ENCODE peak calls at places on chromosomes 5 and 9, in ten cellular contexts. One of them, this sample, is unnamed.

GRCh38 chr9:92962303-92962649 is 15.0 kb downstream of the FGD3 start:
- DNase-seq in GM12891: no peak
- DNase-seq in iris pigment epithelial cell: no peak
- DNase-seq in foreskin melanocyte: no peak
- DNase-seq in stimulated activated CD4-positive, alpha-beta T cell treated with anti-CD3 and anti-CD28 coated beads, Interleukin-1b, Interleukin-23, amount 100 ng/mL, for 24 hours: no peak
- DNase-seq in naive thymus-derived CD8-positive, alpha-beta T cell: no peak
- DNase-seq in HTR-8/SVneo: no peak
- DNase-seq in glutamatergic neuron: no peak
- DNase-seq in GM04504: no peak
- DNase-seq in astrocyte of the hippocampus: no peak
- DNase-seq in this sample: no peak

GRCh38 chr9:116635908-116636307 is 51.2 kb upstream of the TRIM32 start:
- DNase-seq in GM12891: no peak
- DNase-seq in iris pigment epithelial cell: no peak
- DNase-seq in foreskin melanocyte: peak
- DNase-seq in stimulated activated CD4-positive, alpha-beta T cell treated with anti-CD3 and anti-CD28 coated beads, Interleukin-1b, Interleukin-23, amount 100 ng/mL, for 24 hours: no peak
- DNase-seq in naive thymus-derived CD8-positive, alpha-beta T cell: no peak
- DNase-seq in HTR-8/SVneo: no peak
- DNase-seq in glutamatergic neuron: no peak
- DNase-seq in GM04504: no peak
- DNase-seq in astrocyte of the hippocampus: no peak
- DNase-seq in this sample: no peak

GRCh38 chr5:81754621-81755020 is 3.7 kb upstream of the SSBP2 start:
- DNase-seq in GM12891: no peak
- DNase-seq in iris pigment epithelial cell: no peak
- DNase-seq in foreskin melanocyte: no peak
- DNase-seq in stimulated activated CD4-positive, alpha-beta T cell treated with anti-CD3 and anti-CD28 coated beads, Interleukin-1b, Interleukin-23, amount 100 ng/mL, for 24 hours: no peak
- DNase-seq in naive thymus-derived CD8-positive, alpha-beta T cell: no peak
- DNase-seq in HTR-8/SVneo: no peak
- DNase-seq in glutamatergic neuron: no peak
- DNase-seq in GM04504: no peak
- DNase-seq in astrocyte of the hippocampus: no peak
- DNase-seq in this sample: no peak

GRCh38 chr5:147560982-147561381 is 51.1 kb upstream of the DPYSL3 start:
- DNase-seq in GM12891: no peak
- DNase-seq in iris pigment epithelial cell: no peak
- DNase-seq in foreskin melanocyte: no peak
- DNase-seq in stimulated activated CD4-positive, alpha-beta T cell treated with anti-CD3 and anti-CD28 coated beads, Interleukin-1b, Interleukin-23, amount 100 ng/mL, for 24 hours: no peak
- DNase-seq in naive thymus-derived CD8-positive, alpha-beta T cell: no peak
- DNase-seq in HTR-8/SVneo: no peak
- DNase-seq in glutamatergic neuron: no peak
- DNase-seq in GM04504: no peak
- DNase-seq in astrocyte of the hippocampus: peak
- DNase-seq in this sample: no peak

GRCh38 chr5:34563951-34564705 is 92.0 kb upstream of the RAI14 start:
- DNase-seq in GM12891: no peak
- DNase-seq in iris pigment epithelial cell: peak
- DNase-seq in foreskin melanocyte: no peak
- DNase-seq in stimulated activated CD4-positive, alpha-beta T cell treated with anti-CD3 and anti-CD28 coated beads, Interleukin-1b, Interleukin-23, amount 100 ng/mL, for 24 hours: no peak
- DNase-seq in naive thymus-derived CD8-positive, alpha-beta T cell: no peak
- DNase-seq in HTR-8/SVneo: no peak
- DNase-seq in glutamatergic neuron: no peak
- DNase-seq in GM04504: no peak
- DNase-seq in astrocyte of the hippocampus: peak
- DNase-seq in this sample: peak

GRCh38 chr5:132250547-132250946 is 6.9 kb upstream of the PDLIM4 start:
- DNase-seq in GM12891: no peak
- DNase-seq in iris pigment epithelial cell: no peak
- DNase-seq in foreskin melanocyte: no peak
- DNase-seq in stimulated activated CD4-positive, alpha-beta T cell treated with anti-CD3 and anti-CD28 coated beads, Interleukin-1b, Interleukin-23, amount 100 ng/mL, for 24 hours: no peak
- DNase-seq in naive thymus-derived CD8-positive, alpha-beta T cell: no peak
- DNase-seq in HTR-8/SVneo: no peak
- DNase-seq in glutamatergic neuron: no peak
- DNase-seq in GM04504: no peak
- DNase-seq in astrocyte of the hippocampus: no peak
- DNase-seq in this sample: no peak

GRCh38 chr9:25048098-25048497 is 502.4 kb upstream of the IZUMO3 start:
- DNase-seq in GM12891: no peak
- DNase-seq in iris pigment epithelial cell: no peak
- DNase-seq in foreskin melanocyte: no peak
- DNase-seq in stimulated activated CD4-positive, alpha-beta T cell treated with anti-CD3 and anti-CD28 coated beads, Interleukin-1b, Interleukin-23, amount 100 ng/mL, for 24 hours: no peak
- DNase-seq in naive thymus-derived CD8-positive, alpha-beta T cell: no peak
- DNase-seq in HTR-8/SVneo: no peak
- DNase-seq in glutamatergic neuron: no peak
- DNase-seq in GM04504: no peak
- DNase-seq in astrocyte of the hippocampus: no peak
- DNase-seq in this sample: no peak

GRCh38 chr5:172683696-172684464 is 42.8 kb downstream of the NEURL1B start:
- DNase-seq in GM12891: no peak
- DNase-seq in iris pigment epithelial cell: peak
- DNase-seq in foreskin melanocyte: no peak
- DNase-seq in stimulated activated CD4-positive, alpha-beta T cell treated with anti-CD3 and anti-CD28 coated beads, Interleukin-1b, Interleukin-23, amount 100 ng/mL, for 24 hours: no peak
- DNase-seq in naive thymus-derived CD8-positive, alpha-beta T cell: peak
- DNase-seq in HTR-8/SVneo: no peak
- DNase-seq in glutamatergic neuron: no peak
- DNase-seq in GM04504: no peak
- DNase-seq in astrocyte of the hippocampus: peak
- DNase-seq in this sample: no peak

GRCh38 chr5:77308154-77308960 is 97.9 kb downstream of the PDE8B start:
- DNase-seq in GM12891: no peak
- DNase-seq in iris pigment epithelial cell: no peak
- DNase-seq in foreskin melanocyte: no peak
- DNase-seq in stimulated activated CD4-positive, alpha-beta T cell treated with anti-CD3 and anti-CD28 coated beads, Interleukin-1b, Interleukin-23, amount 100 ng/mL, for 24 hours: no peak
- DNase-seq in naive thymus-derived CD8-positive, alpha-beta T cell: no peak
- DNase-seq in HTR-8/SVneo: no peak
- DNase-seq in glutamatergic neuron: no peak
- DNase-seq in GM04504: no peak
- DNase-seq in astrocyte of the hippocampus: no peak
- DNase-seq in this sample: no peak

GRCh38 chr5:50623666-50624065 is 42.8 kb upstream of the PARP8 start:
- DNase-seq in GM12891: no peak
- DNase-seq in iris pigment epithelial cell: no peak
- DNase-seq in foreskin melanocyte: no peak
- DNase-seq in stimulated activated CD4-positive, alpha-beta T cell treated with anti-CD3 and anti-CD28 coated beads, Interleukin-1b, Interleukin-23, amount 100 ng/mL, for 24 hours: no peak
- DNase-seq in naive thymus-derived CD8-positive, alpha-beta T cell: no peak
- DNase-seq in HTR-8/SVneo: no peak
- DNase-seq in glutamatergic neuron: no peak
- DNase-seq in GM04504: no peak
- DNase-seq in astrocyte of the hippocampus: no peak
- DNase-seq in this sample: no peak

GRCh38 chr5:140594169-140594568 is 29.5 kb downstream of the SLC35A4 start:
- DNase-seq in GM12891: no peak
- DNase-seq in iris pigment epithelial cell: no peak
- DNase-seq in foreskin melanocyte: no peak
- DNase-seq in stimulated activated CD4-positive, alpha-beta T cell treated with anti-CD3 and anti-CD28 coated beads, Interleukin-1b, Interleukin-23, amount 100 ng/mL, for 24 hours: no peak
- DNase-seq in naive thymus-derived CD8-positive, alpha-beta T cell: no peak
- DNase-seq in HTR-8/SVneo: no peak
- DNase-seq in glutamatergic neuron: no peak
- DNase-seq in GM04504: no peak
- DNase-seq in astrocyte of the hippocampus: no peak
- DNase-seq in this sample: no peak

GRCh38 chr9:35996358-35996970 is 38.5 kb upstream of the OR2S2 start:
- DNase-seq in GM12891: no peak
- DNase-seq in iris pigment epithelial cell: peak
- DNase-seq in foreskin melanocyte: no peak
- DNase-seq in stimulated activated CD4-positive, alpha-beta T cell treated with anti-CD3 and anti-CD28 coated beads, Interleukin-1b, Interleukin-23, amount 100 ng/mL, for 24 hours: no peak
- DNase-seq in naive thymus-derived CD8-positive, alpha-beta T cell: no peak
- DNase-seq in HTR-8/SVneo: no peak
- DNase-seq in glutamatergic neuron: no peak
- DNase-seq in GM04504: peak
- DNase-seq in astrocyte of the hippocampus: peak
- DNase-seq in this sample: no peak

GRCh38 chr5:158124606-158125316 is 265.8 kb upstream of the CLINT1 start:
- DNase-seq in GM12891: no peak
- DNase-seq in iris pigment epithelial cell: no peak
- DNase-seq in foreskin melanocyte: no peak
- DNase-seq in stimulated activated CD4-positive, alpha-beta T cell treated with anti-CD3 and anti-CD28 coated beads, Interleukin-1b, Interleukin-23, amount 100 ng/mL, for 24 hours: no peak
- DNase-seq in naive thymus-derived CD8-positive, alpha-beta T cell: no peak
- DNase-seq in HTR-8/SVneo: no peak
- DNase-seq in glutamatergic neuron: no peak
- DNase-seq in GM04504: no peak
- DNase-seq in astrocyte of the hippocampus: no peak
- DNase-seq in this sample: no peak

GRCh38 chr9:69412741-69413150 is 87.7 kb downstream of the ENTREP1 start:
- DNase-seq in GM12891: no peak
- DNase-seq in iris pigment epithelial cell: peak
- DNase-seq in foreskin melanocyte: peak
- DNase-seq in stimulated activated CD4-positive, alpha-beta T cell treated with anti-CD3 and anti-CD28 coated beads, Interleukin-1b, Interleukin-23, amount 100 ng/mL, for 24 hours: no peak
- DNase-seq in naive thymus-derived CD8-positive, alpha-beta T cell: no peak
- DNase-seq in HTR-8/SVneo: peak
- DNase-seq in glutamatergic neuron: peak
- DNase-seq in GM04504: peak
- DNase-seq in astrocyte of the hippocampus: peak
- DNase-seq in this sample: peak

GRCh38 chr5:59367791-59368394 is 525.6 kb downstream of the PDE4D start:
- DNase-seq in GM12891: no peak
- DNase-seq in iris pigment epithelial cell: peak
- DNase-seq in foreskin melanocyte: peak
- DNase-seq in stimulated activated CD4-positive, alpha-beta T cell treated with anti-CD3 and anti-CD28 coated beads, Interleukin-1b, Interleukin-23, amount 100 ng/mL, for 24 hours: peak
- DNase-seq in naive thymus-derived CD8-positive, alpha-beta T cell: peak
- DNase-seq in HTR-8/SVneo: peak
- DNase-seq in glutamatergic neuron: peak
- DNase-seq in GM04504: peak
- DNase-seq in astrocyte of the hippocampus: peak
- DNase-seq in this sample: peak